ENCODE peak calls at places on chromosomes 5 and 9, in seven cellular contexts. G, W, V, A, D, U and Z are unnamed samples.

GRCh38 chr5:170479484-170479883 is 24.3 kb upstream of the KCNIP1 start:
- DNase-seq in G (no peak), A (peak; percentile 44), V (no peak), D (peak; percentile 26), W (no peak), U (no peak), Z (no peak)

GRCh38 chr5:156169495-156169894 is 157.5 kb upstream of the SGCD start:
- DNase-seq in D (no peak), W (no peak), G (no peak), V (no peak), A (no peak), U (no peak), Z (no peak)

GRCh38 chr5:61290815-61291214 is 41.2 kb upstream of the ZSWIM6 start:
- DNase-seq in A (no peak), W (no peak), G (no peak), V (no peak), U (no peak), D (no peak), Z (no peak)

GRCh38 chr5:174734571-174735497 is 10.5 kb downstream of the MSX2 start:
- DNase-seq in U (no peak), W (no peak), G (no peak), A (no peak), V (no peak), D (peak; percentile 57), Z (no peak)

GRCh38 chr5:143456952-143457547 is 53.6 kb upstream of the NR3C1 start:
- DNase-seq in A (no peak), V (no peak), G (peak; percentile 51), D (no peak), W (no peak), U (no peak), Z (no peak)

GRCh38 chr5:1005904-1006655 is 2.5 kb upstream of the NKD2 start:
- DNase-seq in W (peak; percentile 12), V (no peak), A (no peak), G (no peak), U (peak; percentile 13), D (peak; percentile 44), Z (peak; percentile 8)

GRCh38 chr9:23582836-23583235 is 243.2 kb downstream of the ELAVL2 start:
- DNase-seq in W (no peak), A (no peak), G (no peak), V (no peak), D (no peak), U (no peak), Z (no peak)

GRCh38 chr9:128053560-128053959 is 13.6 kb downstream of the NAIF1 start:
- DNase-seq in A (no peak), V (no peak), U (no peak), W (no peak), G (no peak), D (no peak), Z (no peak)

GRCh38 chr5:131550606-131551005 is 84.4 kb downstream of the RAPGEF6 start:
- DNase-seq in V (no peak), A (no peak), D (no peak), U (no peak), G (no peak), W (no peak), Z (no peak)

GRCh38 chr5:2738700-2739359 is 12.6 kb downstream of the IRX2 start:
- DNase-seq in G (no peak), V (no peak), W (no peak), A (no peak), D (peak; percentile 71), U (no peak), Z (peak; percentile 7)

GRCh38 chr9:122821278-122821952 is 7.0 kb downstream of the PDCL start:
- DNase-seq in D (no peak), G (peak; percentile 66), W (peak; percentile 27), V (no peak), U (no peak), A (no peak), Z (no peak)

GRCh38 chr5:153672347-153673090 is 182.0 kb downstream of the GRIA1 start:
- DNase-seq in A (no peak), W (no peak), V (no peak), U (no peak), G (peak; percentile 52), D (no peak), Z (no peak)

GRCh38 chr5:123283031-123283430 is 140.2 kb downstream of the CEP120 start:
- DNase-seq in D (no peak), V (no peak), W (no peak), G (no peak), A (no peak), U (no peak), Z (no peak)

GRCh38 chr5:113147088-113147487 is 170.5 kb downstream of the DCP2 start:
- DNase-seq in A (no peak), W (no peak), G (peak; percentile 55), U (no peak), D (no peak), V (no peak), Z (peak; percentile 88)

GRCh38 chr5:113199122-113199905 is 222.7 kb downstream of the DCP2 start:
- DNase-seq in W (no peak), D (no peak), G (peak; percentile 20), U (no peak), A (no peak), V (no peak), Z (peak; percentile 38)

GRCh38 chr9:2336055-2336454 is 285.5 kb upstream of the VLDLR start:
- DNase-seq in W (no peak), V (no peak), G (peak; percentile 7), U (no peak), A (peak; percentile 2), D (no peak), Z (no peak)

GRCh38 chr5:172642046-172642409 is 965 bp downstream of the NEURL1B start:
- DNase-seq in D (no peak), U (no peak), W (no peak), V (no peak), G (no peak), A (no peak), Z (no peak)

GRCh38 chr5:172642511-172642910 is 1.4 kb downstream of the NEURL1B start:
- DNase-seq in U (no peak), W (no peak), V (no peak), A (no peak), D (no peak), G (no peak), Z (no peak)

GRCh38 chr5:172644229-172644628 is 3.2 kb downstream of the NEURL1B start:
- DNase-seq in U (no peak), W (no peak), V (no peak), G (no peak), D (no peak), A (no peak), Z (no peak)

GRCh38 chr5:172643392-172643871 is 2.4 kb downstream of the NEURL1B start:
- DNase-seq in A (no peak), W (no peak), G (no peak), D (no peak), V (no peak), U (no peak), Z (no peak)

GRCh38 chr5:172642926-172643325 is 1.9 kb downstream of the NEURL1B start:
- DNase-seq in G (no peak), U (no peak), D (no peak), V (no peak), W (no peak), A (no peak), Z (no peak)
- H3K4me3 ChIP-seq in G (no peak overlapping the region), U (peak overlapping the region; percentile 73), D (no peak overlapping the region), V (no peak overlapping the region), W (peak overlapping the region; percentile 85), A (no peak overlapping the region), Z (no peak overlapping the region)

DNA sequence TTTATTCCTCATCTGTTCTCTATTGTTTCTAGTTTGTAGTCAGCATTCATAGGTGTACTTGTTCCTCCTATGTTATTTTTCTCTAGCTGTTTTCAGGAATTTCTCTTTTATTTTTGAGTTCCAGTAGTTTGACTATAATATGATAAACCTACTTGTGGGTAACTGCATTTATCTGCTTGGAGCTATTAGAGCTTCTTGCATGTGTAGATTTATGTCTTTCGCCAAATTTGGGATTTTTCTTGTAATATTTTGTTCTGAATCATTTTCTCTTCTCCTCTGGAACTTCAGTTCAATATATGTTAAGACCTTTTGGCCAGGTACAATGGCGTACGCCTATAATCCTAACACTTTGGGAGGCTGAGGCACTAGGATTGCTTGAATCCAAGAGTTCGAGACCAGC is 37.4 kb downstream of the JMY start:
- DNase-seq in G (no peak), D (no peak), W (no peak), V (no peak), U (no peak), A (no peak), Z (no peak)
- H3K4me3 ChIP-seq in G (no peak overlapping the region), D (no peak overlapping the region), W (no peak overlapping the region), V (no peak overlapping the region), U (no peak overlapping the region), A (no peak overlapping the region), Z (no peak overlapping the region)

DNA sequence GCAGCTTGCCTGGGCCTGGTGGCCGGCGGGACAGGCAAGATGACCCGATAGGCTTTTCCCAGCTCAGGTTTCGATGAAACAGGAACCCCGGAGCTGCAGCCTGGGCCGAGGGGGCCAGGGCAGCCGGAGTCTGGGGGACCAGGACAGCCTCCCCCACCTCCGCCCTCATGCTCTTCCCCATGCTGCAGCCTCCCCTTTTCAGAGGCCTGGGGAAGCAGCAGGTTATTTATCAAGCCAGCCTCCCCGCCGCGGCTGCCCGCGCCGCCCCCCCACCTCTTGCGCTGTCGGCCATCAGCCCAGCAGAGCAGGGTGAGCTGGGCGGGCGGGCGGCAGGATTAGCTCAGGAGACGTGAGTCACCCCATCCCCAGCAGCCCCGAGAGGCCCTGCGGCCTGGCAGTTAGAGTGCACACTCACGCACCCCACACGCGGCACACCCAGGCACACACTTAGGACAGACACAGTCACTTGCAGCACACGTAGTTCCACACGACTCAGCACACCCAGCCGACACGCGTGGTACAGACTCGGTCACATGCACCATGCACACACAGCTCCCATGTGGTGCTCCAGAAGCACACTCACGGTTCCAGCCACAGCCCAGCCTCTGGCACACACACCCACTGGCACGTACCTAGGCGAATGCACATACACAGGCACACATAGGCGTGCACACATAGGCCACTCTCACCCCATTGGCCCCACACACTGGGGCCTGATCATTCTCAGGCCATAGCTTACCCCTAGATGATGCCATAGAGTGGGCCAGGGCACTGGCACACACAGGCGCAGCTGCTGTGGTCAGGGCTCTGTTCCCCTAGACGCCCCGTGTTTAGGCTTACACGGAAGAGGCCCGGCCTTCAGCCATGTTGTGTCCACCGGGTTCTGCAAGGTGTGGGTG is 13.0 kb downstream of the CXXC5 start:
- DNase-seq in D (peak; percentile 71), A (no peak), U (peak; percentile 83), W (peak; percentile 82), G (peak; percentile 96), V (no peak), Z (peak; percentile 92)
- H3K4me3 ChIP-seq in D (no peak overlapping the region), A (no peak overlapping the region), U (peak overlapping the region; percentile 48), W (peak overlapping the region; percentile 55), G (no peak overlapping the region), V (no peak overlapping the region), Z (no peak overlapping the region)

GRCh38 chr9:132143359-132143758 is 18.5 kb upstream of the NTNG2 start:
- DNase-seq in G (no peak), D (no peak), A (no peak), U (no peak), W (no peak), V (no peak), Z (no peak)

GRCh38 chr9:132142883-132143282 is 19.0 kb upstream of the NTNG2 start:
- DNase-seq in W (no peak), D (peak; percentile 28), G (no peak), A (no peak), V (no peak), U (no peak), Z (no peak)

GRCh38 chr9:132144708-132145365 is 17.0 kb upstream of the NTNG2 start:
- DNase-seq in W (no peak), G (no peak), U (no peak), V (no peak), D (no peak), A (no peak), Z (no peak)

GRCh38 chr9:132141948-132142594 is 19.8 kb upstream of the NTNG2 start:
- DNase-seq in G (no peak), V (no peak), A (peak; percentile 47), D (peak; percentile 43), W (no peak), U (no peak), Z (no peak)

GRCh38 chr9:132141364-132141947 is 20.4 kb upstream of the NTNG2 start:
- DNase-seq in D (peak; percentile 78), U (no peak), W (no peak), G (no peak), A (no peak), V (no peak), Z (no peak)
- H3K4me3 ChIP-seq in D (peak overlapping the region; percentile 66), U (peak overlapping the region; percentile 53), W (peak overlapping the region; percentile 49), G (no peak overlapping the region), A (no peak overlapping the region), V (no peak overlapping the region), Z (no peak overlapping the region)